ENCODE peak calls at places on chromosomes 4 and X, in five cellular contexts. One of them, this sample, is unnamed.

GRCh38 chr4:30671926-30672325 is 48.2 kb upstream of the PCDH7 start:
- DNase-seq in HepG2: no peak
- DNase-seq in HCT116: no peak
- DNase-seq in A549: no peak
- DNase-seq in SK-N-SH: no peak
- DNase-seq in this sample: no peak

GRCh38 chr4:7863911-7864681 is 75.6 kb downstream of the AFAP1 start:
- DNase-seq in HepG2: peak; percentile 14
- DNase-seq in HCT116: no peak
- DNase-seq in A549: no peak
- DNase-seq in SK-N-SH: no peak
- DNase-seq in this sample: no peak

GRCh38 chrX:31656013-31656412 is 584.2 kb upstream of the FTHL17 start:
- DNase-seq in HepG2: no peak
- DNase-seq in HCT116: no peak
- DNase-seq in A549: no peak
- DNase-seq in SK-N-SH: no peak
- DNase-seq in this sample: no peak

GRCh38 chrX:69285881-69286545 is 120.8 kb upstream of the PJA1 start:
- DNase-seq in HepG2: no peak
- DNase-seq in HCT116: peak; percentile 0
- DNase-seq in A549: peak; percentile 67
- DNase-seq in SK-N-SH: peak; percentile 87
- DNase-seq in this sample: peak; percentile 15

GRCh38 chr4:100362363-100362762 is 155.5 kb downstream of the EMCN start:
- DNase-seq in HepG2: no peak
- DNase-seq in HCT116: no peak
- DNase-seq in A549: no peak
- DNase-seq in SK-N-SH: no peak
- DNase-seq in this sample: no peak

GRCh38 chr4:105808030-105808429 is 87.2 kb upstream of the NPNT start:
- DNase-seq in HepG2: no peak
- DNase-seq in HCT116: no peak
- DNase-seq in A549: no peak
- DNase-seq in SK-N-SH: no peak
- DNase-seq in this sample: no peak

GRCh38 chr4:183430317-183430986 is 14.0 kb upstream of the CDKN2AIP start:
- DNase-seq in HepG2: no peak
- DNase-seq in HCT116: no peak
- DNase-seq in A549: no peak
- DNase-seq in SK-N-SH: no peak
- DNase-seq in this sample: no peak

GRCh38 chr4:40856836-40857362 is 107.1 kb downstream of the NSUN7 start:
- DNase-seq in HepG2: no peak
- DNase-seq in HCT116: no peak
- DNase-seq in A549: peak; percentile 55
- DNase-seq in SK-N-SH: peak; percentile 96
- DNase-seq in this sample: peak; percentile 51

GRCh38 chr4:7970031-7970946 is 30.6 kb upstream of the AFAP1 start:
- DNase-seq in HepG2: peak; percentile 76
- DNase-seq in HCT116: no peak
- DNase-seq in A549: no peak
- DNase-seq in SK-N-SH: peak; percentile 42
- DNase-seq in this sample: no peak

GRCh38 chr4:153205757-153206156 is 1.5 kb downstream of the TRIM2 start:
- DNase-seq in HepG2: no peak
- DNase-seq in HCT116: peak; percentile 92
- DNase-seq in A549: no peak
- DNase-seq in SK-N-SH: no peak
- DNase-seq in this sample: no peak

GRCh38 chr4:170772429-170772828 is 682.7 kb upstream of the AADAT start:
- DNase-seq in HepG2: no peak
- DNase-seq in HCT116: no peak
- DNase-seq in A549: no peak
- DNase-seq in SK-N-SH: no peak
- DNase-seq in this sample: no peak

GRCh38 chr4:130147618-130148017 is 1051.7 kb downstream of the C4orf33 start:
- DNase-seq in HepG2: no peak
- DNase-seq in HCT116: no peak
- DNase-seq in A549: no peak
- DNase-seq in SK-N-SH: no peak
- DNase-seq in this sample: no peak

GRCh38 chrX:9197231-9197630 is 163.3 kb upstream of the FAM9B start:
- DNase-seq in HepG2: no peak
- DNase-seq in HCT116: no peak
- DNase-seq in A549: no peak
- DNase-seq in SK-N-SH: no peak
- DNase-seq in this sample: no peak

GRCh38 chr4:137707626-137708025 is 175.3 kb upstream of the PCDH18 start:
- DNase-seq in HepG2: no peak
- DNase-seq in HCT116: no peak
- DNase-seq in A549: no peak
- DNase-seq in SK-N-SH: no peak
- DNase-seq in this sample: no peak

GRCh38 chr4:147175460-147176025 is 229.9 kb upstream of the TTC29 start:
- DNase-seq in HepG2: no peak
- DNase-seq in HCT116: no peak
- DNase-seq in A549: no peak
- DNase-seq in SK-N-SH: no peak
- DNase-seq in this sample: no peak

GRCh38 chr4:64166365-64166764 is 242.9 kb downstream of the TECRL start:
- DNase-seq in HepG2: no peak
- DNase-seq in HCT116: no peak
- DNase-seq in A549: no peak
- DNase-seq in SK-N-SH: no peak
- DNase-seq in this sample: no peak

GRCh38 chrX:71533850-71534515 is 1.1 kb downstream of the OGT start:
- DNase-seq in HepG2: peak; percentile 7
- DNase-seq in HCT116: no peak
- DNase-seq in A549: peak; percentile 16
- DNase-seq in SK-N-SH: peak; percentile 42
- DNase-seq in this sample: peak; percentile 46

GRCh38 chr4:159216834-159217233 is 114.0 kb downstream of the RAPGEF2 start:
- DNase-seq in HepG2: no peak
- DNase-seq in HCT116: no peak
- DNase-seq in A549: no peak
- DNase-seq in SK-N-SH: no peak
- DNase-seq in this sample: no peak

GRCh38 chr4:158282252-158282651 is 72.0 kb downstream of the TMEM144 start:
- DNase-seq in HepG2: no peak
- DNase-seq in HCT116: peak; percentile 48
- DNase-seq in A549: no peak
- DNase-seq in SK-N-SH: no peak
- DNase-seq in this sample: no peak

GRCh38 chrX:40273356-40274050 is 175.7 kb upstream of the BCOR start:
- DNase-seq in HepG2: no peak
- DNase-seq in HCT116: no peak
- DNase-seq in A549: no peak
- DNase-seq in SK-N-SH: peak; percentile 77
- DNase-seq in this sample: peak; percentile 42

GRCh38 chr4:173188648-173189047 is 20.0 kb downstream of the GALNT7 start:
- DNase-seq in HepG2: no peak
- DNase-seq in HCT116: no peak
- DNase-seq in A549: no peak
- DNase-seq in SK-N-SH: no peak
- DNase-seq in this sample: no peak

GRCh38 chr4:173192375-173193162 is 24.0 kb downstream of the GALNT7 start:
- DNase-seq in HepG2: no peak
- DNase-seq in HCT116: no peak
- DNase-seq in A549: no peak
- DNase-seq in SK-N-SH: no peak
- DNase-seq in this sample: no peak

GRCh38 chr4:173189117-173189693 is 20.6 kb downstream of the GALNT7 start:
- DNase-seq in HepG2: no peak
- DNase-seq in HCT116: no peak
- DNase-seq in A549: no peak
- DNase-seq in SK-N-SH: no peak
- DNase-seq in this sample: no peak

GRCh38 chr4:173194175-173194574 is 25.6 kb downstream of the GALNT7 start:
- DNase-seq in HepG2: no peak
- DNase-seq in HCT116: no peak
- DNase-seq in A549: no peak
- DNase-seq in SK-N-SH: no peak
- DNase-seq in this sample: no peak

DNA sequence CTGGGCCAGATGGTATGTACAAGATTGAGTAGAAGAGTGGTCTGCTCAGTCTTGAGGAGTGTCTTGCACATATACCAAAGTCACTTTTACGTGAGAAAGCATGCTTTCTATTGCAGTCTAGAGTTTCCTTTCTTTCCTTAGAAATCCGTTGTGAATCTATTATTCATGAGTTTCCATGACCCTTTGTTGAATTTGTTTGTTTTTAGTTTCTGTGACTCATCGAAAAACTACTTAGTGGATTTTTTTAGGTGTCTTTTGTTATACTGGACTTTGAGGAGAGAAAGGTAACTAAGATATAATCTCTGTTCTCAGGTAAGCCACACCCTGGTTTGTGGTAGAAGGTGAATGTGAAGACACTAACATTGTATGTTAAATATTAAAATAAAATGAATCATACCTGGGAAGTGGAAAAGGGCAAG is 23.0 kb downstream of the GALNT7 start:
- DNase-seq in HepG2: no peak
- DNase-seq in HCT116: no peak
- DNase-seq in A549: no peak
- DNase-seq in SK-N-SH: no peak
- DNase-seq in this sample: no peak
- TF ChIP-seq REST in HepG2: no peak
- TF ChIP-seq REST in HCT116: no peak
- TF ChIP-seq REST in A549: no peak
- TF ChIP-seq REST in SK-N-SH: no peak
- TF ChIP-seq REST in this sample: no peak

GRCh38 chr4:80006935-80007744 is 65.9 kb downstream of the ANTXR2 start:
- DNase-seq in HepG2: peak; percentile 76
- DNase-seq in HCT116: no peak
- DNase-seq in A549: no peak
- DNase-seq in SK-N-SH: peak; percentile 9
- DNase-seq in this sample: peak; percentile 16
- H3K4me3 ChIP-seq in HepG2: no peak overlapping the region
- H3K4me3 ChIP-seq in HCT116: no peak overlapping the region
- H3K4me3 ChIP-seq in A549: no peak overlapping the region
- H3K4me3 ChIP-seq in SK-N-SH: no peak overlapping the region
- H3K4me3 ChIP-seq in this sample: no peak overlapping the region

GRCh38 chr4:48255130-48255958 is 14.3 kb downstream of the TEC start:
- DNase-seq in HepG2: no peak
- DNase-seq in HCT116: no peak
- DNase-seq in A549: no peak
- DNase-seq in SK-N-SH: no peak
- DNase-seq in this sample: no peak
- TF ChIP-seq REST in HepG2: no peak
- TF ChIP-seq REST in HCT116: no peak
- TF ChIP-seq REST in A549: no peak
- TF ChIP-seq REST in SK-N-SH: no peak
- TF ChIP-seq REST in this sample: no peak

DNA sequence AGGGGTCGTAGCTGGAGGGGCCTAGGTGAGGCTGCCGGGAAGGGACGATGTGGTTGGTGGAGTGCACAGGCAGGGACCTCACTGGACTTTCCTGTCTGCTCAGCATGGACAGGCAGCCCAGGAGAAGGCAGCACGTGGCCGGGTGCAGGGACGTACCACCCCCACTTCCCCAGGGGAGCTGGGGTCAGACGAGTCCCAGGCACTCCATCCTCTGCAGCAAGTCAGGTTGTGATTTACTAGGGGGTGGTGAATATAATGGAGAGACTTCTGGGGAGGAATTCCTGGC is 1.5 kb upstream of the CTBP1 start:
- DNase-seq in HepG2: no peak
- DNase-seq in HCT116: no peak
- DNase-seq in A549: no peak
- DNase-seq in SK-N-SH: peak; percentile 8
- DNase-seq in this sample: no peak
- H3K4me3 ChIP-seq in HepG2: peak overlapping the region; percentile 76
- H3K4me3 ChIP-seq in HCT116: peak overlapping the region; percentile 65
- H3K4me3 ChIP-seq in A549: no peak overlapping the region
- H3K4me3 ChIP-seq in SK-N-SH: peak overlapping the region; percentile 73
- H3K4me3 ChIP-seq in this sample: no peak overlapping the region

GRCh38 chr4:10457255-10457801 is at the start of gene ZNF518B:
- DNase-seq in HepG2: no peak
- DNase-seq in HCT116: peak; percentile 29
- DNase-seq in A549: peak; percentile 52
- DNase-seq in SK-N-SH: peak; percentile 93
- DNase-seq in this sample: peak; percentile 29
- TF ChIP-seq REST in HepG2: no peak
- TF ChIP-seq REST in HCT116: no peak
- TF ChIP-seq REST in A549: no peak
- TF ChIP-seq REST in SK-N-SH: no peak
- TF ChIP-seq REST in this sample: no peak